ENCODE peak calls at places on chromosome 3, in seven cellular contexts. P is stimulated activated CD4-positive, alpha-beta T cell treated with anti-CD3 and anti-CD28 coated beads, TNF-alpha, amount 100 ng/mL, for 48 hours; V is activated naive CD4-positive, alpha-beta T cell; Y is heart left ventricle; T is NCI-H774; H is RCC 7860; K is activated T-helper 9 cell treated with anti-CD3 and anti-CD28 coated beads, Interleukin-2, amount 50 U/mL, for 16 hours. E is an unnamed sample.

GRCh38 chr3:34998905-34999304 is 640.4 kb upstream of the ARPP21 start:
- DNase-seq in P (no peak), V (no peak), Y (no peak), T (no peak), H (no peak), K (no peak), E (no peak)

GRCh38 chr3:191813245-191813644 is 352.3 kb downstream of the PYDC2 start:
- DNase-seq in P (no peak), V (no peak), Y (no peak), T (no peak), H (no peak), K (no peak), E (no peak)

GRCh38 chr3:43389388-43390254 is 103.3 kb downstream of the SNRK start:
- DNase-seq in P (peak; percentile 63), V (no peak), Y (peak; percentile 58), T (no peak), H (no peak), K (peak; percentile 52), E (no peak)

GRCh38 chr3:79497447-79498111 is 270.2 kb downstream of the ROBO1 start:
- DNase-seq in P (no peak), V (no peak), Y (no peak), T (no peak), H (no peak), K (no peak), E (no peak)

GRCh38 chr3:123547881-123548534 is 36.8 kb downstream of the HACD2 start:
- DNase-seq in P (no peak), V (no peak), Y (no peak), T (no peak), H (no peak), K (no peak), E (no peak)

GRCh38 chr3:131218196-131218595 is 163.4 kb upstream of the NUDT16 start:
- DNase-seq in P (no peak), V (no peak), Y (no peak), T (no peak), H (peak; percentile 88), K (no peak), E (peak; percentile 4)

GRCh38 chr3:194166682-194167479 is 30.9 kb downstream of the HES1 start:
- DNase-seq in P (no peak), V (no peak), Y (no peak), T (no peak), H (no peak), K (no peak), E (peak; percentile 75)

GRCh38 chr3:124260206-124260915 is 268.4 kb upstream of the ROPN1 start:
- DNase-seq in P (no peak), V (no peak), Y (peak; percentile 68), T (no peak), H (peak; percentile 92), K (no peak), E (peak; percentile 55)

GRCh38 chr3:56702487-56703315 is 19.6 kb upstream of the TASOR start:
- DNase-seq in P (no peak), V (no peak), Y (no peak), T (peak; percentile 6), H (peak; percentile 51), K (no peak), E (peak; percentile 41)

GRCh38 chr3:140100479-140100878 is 165.5 kb downstream of the CLSTN2 start:
- DNase-seq in P (no peak), V (no peak), Y (no peak), T (no peak), H (no peak), K (no peak), E (no peak)

GRCh38 chr3:61560452-61561373 is 658 bp upstream of the PTPRG start:
- DNase-seq in P (peak; percentile 14), V (no peak), Y (peak; percentile 92), T (peak; percentile 17), H (peak; percentile 67), K (no peak), E (peak; percentile 83)

GRCh38 chr3:50270841-50271240 is 1.9 kb downstream of the SEMA3B start:
- DNase-seq in P (no peak), V (no peak), Y (no peak), T (no peak), H (no peak), K (no peak), E (no peak)

GRCh38 chr3:190384241-190384863 is 3.6 kb upstream of the CLDN16 start:
- DNase-seq in P (no peak), V (no peak), Y (peak; percentile 28), T (peak; percentile 79), H (peak; percentile 78), K (no peak), E (no peak)

GRCh38 chr3:47283596-47284364 is 1.0 kb downstream of the KLHL18 start:
- DNase-seq in P (peak; percentile 2), V (no peak), Y (no peak), T (no peak), H (no peak), K (no peak), E (peak; percentile 57)

GRCh38 chr3:110752307-110752706 is 319.3 kb upstream of the NECTIN3 start:
- DNase-seq in P (no peak), V (no peak), Y (no peak), T (no peak), H (no peak), K (no peak), E (no peak)

GRCh38 chr3:11734-12133 is 184.8 kb upstream of the CHL1 start:
- DNase-seq in P (no peak), V (no peak), Y (peak; percentile 20), T (no peak), H (peak; percentile 24), K (no peak), E (no peak)

GRCh38 chr3:131903988-131904415 is 130.8 kb downstream of the CPNE4 start:
- DNase-seq in P (no peak), V (no peak), Y (no peak), T (no peak), H (peak; percentile 74), K (no peak), E (peak; percentile 23)

GRCh38 chr3:159113476-159113875 is 311.6 kb downstream of the MFSD1 start:
- DNase-seq in P (no peak), V (no peak), Y (no peak), T (no peak), H (no peak), K (no peak), E (no peak)

GRCh38 chr3:195458188-195458800 is 15.5 kb upstream of the ACAP2 start:
- DNase-seq in P (no peak), V (no peak), Y (no peak), T (no peak), H (no peak), K (no peak), E (no peak)

GRCh38 chr3:35785540-35785939 is 146.2 kb downstream of the ARPP21 start:
- DNase-seq in P (no peak), V (no peak), Y (no peak), T (no peak), H (no peak), K (no peak), E (no peak)

GRCh38 chr3:125123455-125123854 is 67.7 kb upstream of the HEG1 start:
- DNase-seq in P (no peak), V (no peak), Y (no peak), T (no peak), H (no peak), K (no peak), E (no peak)

GRCh38 chr3:195160257-195160898 is 110.6 kb downstream of the XXYLT1 start:
- DNase-seq in P (no peak), V (no peak), Y (no peak), T (peak; percentile 57), H (no peak), K (no peak), E (peak; percentile 54)

GRCh38 chr3:144403040-144403457 is 431.4 kb downstream of the DIPK2A start:
- DNase-seq in P (no peak), V (no peak), Y (no peak), T (no peak), H (no peak), K (no peak), E (no peak)

GRCh38 chr3:129727707-129728106 is 121.2 kb upstream of the PLXND1 start:
- DNase-seq in P (no peak), V (no peak), Y (no peak), T (no peak), H (no peak), K (no peak), E (peak; percentile 16)

GRCh38 chr3:45819543-45819942 is 22.4 kb downstream of the LZTFL1 start:
- DNase-seq in P (no peak), V (no peak), Y (no peak), T (no peak), H (no peak), K (no peak), E (no peak)

GRCh38 chr3:147656023-147656422 is 246.9 kb downstream of the ZIC1 start:
- DNase-seq in P (no peak), V (no peak), Y (no peak), T (no peak), H (no peak), K (no peak), E (peak; percentile 39)